ENCODE peak calls at places on chromosome 15, in four cellular contexts. One of them, this sample, is unnamed.
A peak's percentile ranks its signal among the peaks of the same experiment; 100 is the strongest.

GRCh38 chr15:90650956-90651689 is 66.0 kb upstream of the BLM start:
- DNase-seq in activated CD4-positive, alpha-beta memory T cell treated with anti-CD3 and anti-CD28 coated beads, Interleukin-2, amount 10 ng/mL, durations not matched to agents 7 days and 5 days: no peak
- DNase-seq in cardiac fibroblast: no peak
- DNase-seq in T follicular helper cell: no peak
- DNase-seq in this sample: no peak

GRCh38 chr15:28995193-28995592 is 109.4 kb downstream of the APBA2 start:
- DNase-seq in cardiac fibroblast: no peak
- DNase-seq in activated CD4-positive, alpha-beta memory T cell treated with anti-CD3 and anti-CD28 coated beads, Interleukin-2, amount 10 ng/mL, durations not matched to agents 7 days and 5 days: no peak
- DNase-seq in T follicular helper cell: no peak
- DNase-seq in this sample: no peak

GRCh38 chr15:28129261-28129848 is 30.2 kb upstream of the OCA2 start:
- DNase-seq in activated CD4-positive, alpha-beta memory T cell treated with anti-CD3 and anti-CD28 coated beads, Interleukin-2, amount 10 ng/mL, durations not matched to agents 7 days and 5 days: no peak
- DNase-seq in T follicular helper cell: no peak
- DNase-seq in cardiac fibroblast: no peak
- DNase-seq in this sample: no peak

GRCh38 chr15:71599404-71600225 is 210.7 kb upstream of the NR2E3 start:
- DNase-seq in T follicular helper cell: no peak
- DNase-seq in cardiac fibroblast: no peak
- DNase-seq in activated CD4-positive, alpha-beta memory T cell treated with anti-CD3 and anti-CD28 coated beads, Interleukin-2, amount 10 ng/mL, durations not matched to agents 7 days and 5 days: no peak
- DNase-seq in this sample: no peak

GRCh38 chr15:31390029-31390428 is 63.4 kb downstream of the KLF13 start:
- DNase-seq in cardiac fibroblast: no peak
- DNase-seq in activated CD4-positive, alpha-beta memory T cell treated with anti-CD3 and anti-CD28 coated beads, Interleukin-2, amount 10 ng/mL, durations not matched to agents 7 days and 5 days: no peak
- DNase-seq in T follicular helper cell: no peak
- DNase-seq in this sample: no peak

GRCh38 chr15:83300826-83301225 is 16.4 kb upstream of the BNC1 start:
- DNase-seq in cardiac fibroblast: peak; percentile 48
- DNase-seq in T follicular helper cell: no peak
- DNase-seq in activated CD4-positive, alpha-beta memory T cell treated with anti-CD3 and anti-CD28 coated beads, Interleukin-2, amount 10 ng/mL, durations not matched to agents 7 days and 5 days: no peak
- DNase-seq in this sample: no peak

GRCh38 chr15:62444104-62445027 is 279.3 kb upstream of the C2CD4B start:
- DNase-seq in activated CD4-positive, alpha-beta memory T cell treated with anti-CD3 and anti-CD28 coated beads, Interleukin-2, amount 10 ng/mL, durations not matched to agents 7 days and 5 days: no peak
- DNase-seq in T follicular helper cell: no peak
- DNase-seq in cardiac fibroblast: peak; percentile 87
- DNase-seq in this sample: peak; percentile 99

GRCh38 chr15:45522931-45523331 is 376 bp upstream of the SLC30A4 start:
- DNase-seq in activated CD4-positive, alpha-beta memory T cell treated with anti-CD3 and anti-CD28 coated beads, Interleukin-2, amount 10 ng/mL, durations not matched to agents 7 days and 5 days: no peak
- DNase-seq in cardiac fibroblast: peak; percentile 49
- DNase-seq in T follicular helper cell: no peak
- DNase-seq in this sample: peak; percentile 13

GRCh38 chr15:99445272-99445850 is 120.4 kb upstream of the MEF2A start:
- DNase-seq in cardiac fibroblast: no peak
- DNase-seq in activated CD4-positive, alpha-beta memory T cell treated with anti-CD3 and anti-CD28 coated beads, Interleukin-2, amount 10 ng/mL, durations not matched to agents 7 days and 5 days: no peak
- DNase-seq in T follicular helper cell: no peak
- DNase-seq in this sample: no peak

This sample was measured in stromal cell of bone marrow.